ENCODE peak calls at places on chromosomes 6 and 20, in four cellular contexts. U, I, S and X are unnamed samples.

GRCh38 chr6:139881728-139882211 is 507.3 kb upstream of the CITED2 start:
- DNase-seq in U (peak; percentile 53), I (peak; percentile 83), S (no peak), X (peak; percentile 53)

GRCh38 chr20:59020938-59021551 is 1.8 kb downstream of the TUBB1 start:
- DNase-seq in U (peak; percentile 56), I (peak; percentile 30), S (no peak), X (no peak)

GRCh38 chr20:43716123-43716522 is 10.7 kb downstream of the GTSF1L start:
- DNase-seq in U (no peak), I (no peak), S (no peak), X (no peak)

GRCh38 chr6:32843321-32843978 is 397 bp downstream of the PSMB8 start:
- DNase-seq in U (no peak), I (no peak), S (no peak), X (peak; percentile 47)

GRCh38 chr6:29510202-29510601 is 22.4 kb upstream of the MAS1L start:
- DNase-seq in U (no peak), I (peak; percentile 13), S (no peak), X (peak; percentile 24)

GRCh38 chr6:110944681-110945151 is 13.8 kb upstream of the GTF3C6 start:
- DNase-seq in U (peak; percentile 93), I (no peak), S (no peak), X (no peak)

GRCh38 chr6:69848552-69848951 is 17.8 kb upstream of the COL19A1 start:
- DNase-seq in U (no peak), I (no peak), S (no peak), X (no peak)

GRCh38 chr6:65570340-65570739 is 136.7 kb downstream of the EYS start:
- DNase-seq in U (no peak), I (peak; percentile 80), S (no peak), X (no peak)

GRCh38 chr6:148457137-148457842 is 114.7 kb downstream of the SASH1 start:
- DNase-seq in U (peak; percentile 67), I (no peak), S (no peak), X (no peak)

GRCh38 chr6:30060634-30060981 is 457 bp upstream of the POLR1H start:
- DNase-seq in U (peak; percentile 36), I (peak; percentile 43), S (no peak), X (no peak)

GRCh38 chr20:17680128-17680835 is 1.8 kb downstream of the RRBP1 start:
- DNase-seq in U (peak; percentile 71), I (peak; percentile 94), S (no peak), X (no peak)

GRCh38 chr20:52411611-52412010 is 220.0 kb upstream of the ZFP64 start:
- DNase-seq in U (no peak), I (no peak), S (no peak), X (no peak)

GRCh38 chr6:106360410-106360988 is at the start of gene CRYBG1:
- DNase-seq in U (no peak), I (peak; percentile 91), S (peak; percentile 77), X (peak; percentile 95)

GRCh38 chr20:10596726-10597125 is 77.1 kb downstream of the JAG1 start:
- DNase-seq in U (peak; percentile 95), I (no peak), S (no peak), X (no peak)

GRCh38 chr6:87917861-87918260 is 129.8 kb upstream of the SPACA1 start:
- DNase-seq in U (no peak), I (no peak), S (no peak), X (no peak)
- H3K4me1 ChIP-seq in U (no peaks in the 10 kb centered on the region), I (no peaks in the 10 kb centered on the region), S (no peaks in the 10 kb centered on the region), X (no peaks in the 10 kb centered on the region)

GRCh38 chr6:56649053-56649769 is 6.5 kb upstream of the DST start:
- DNase-seq in U (no peak), I (no peak), S (no peak), X (no peak)

GRCh38 chr6:56649782-56650181 is 7.1 kb upstream of the DST start:
- DNase-seq in U (peak; percentile 64), I (no peak), S (no peak), X (no peak)

GRCh38 chr6:56644366-56644765 is 1.7 kb upstream of the DST start:
- DNase-seq in U (no peak), I (no peak), S (no peak), X (no peak)

GRCh38 chr6:56650191-56650590 is 7.5 kb upstream of the DST start:
- DNase-seq in U (no peak), I (no peak), S (no peak), X (no peak)

GRCh38 chr6:56647172-56647762 is 4.6 kb upstream of the DST start:
- DNase-seq in U (no peak), I (no peak), S (no peak), X (no peak)
- H3K56ac ChIP-seq in U (no peak overlapping the region), I (no peak overlapping the region), S (no peak overlapping the region), X (no peak overlapping the region)

GRCh38 chr6:44229376-44230033 is 6.1 kb downstream of the SLC29A1 start:
- DNase-seq in U (no peak), I (no peak), S (no peak), X (no peak)
- H3K4me1 ChIP-seq in U (peaks cover 6% of the 10 kb centered on the region), I (peaks cover 6% of the 10 kb centered on the region), S (peaks cover 9% of the 10 kb centered on the region), X (peaks cover 11% of the 10 kb centered on the region)

DNA sequence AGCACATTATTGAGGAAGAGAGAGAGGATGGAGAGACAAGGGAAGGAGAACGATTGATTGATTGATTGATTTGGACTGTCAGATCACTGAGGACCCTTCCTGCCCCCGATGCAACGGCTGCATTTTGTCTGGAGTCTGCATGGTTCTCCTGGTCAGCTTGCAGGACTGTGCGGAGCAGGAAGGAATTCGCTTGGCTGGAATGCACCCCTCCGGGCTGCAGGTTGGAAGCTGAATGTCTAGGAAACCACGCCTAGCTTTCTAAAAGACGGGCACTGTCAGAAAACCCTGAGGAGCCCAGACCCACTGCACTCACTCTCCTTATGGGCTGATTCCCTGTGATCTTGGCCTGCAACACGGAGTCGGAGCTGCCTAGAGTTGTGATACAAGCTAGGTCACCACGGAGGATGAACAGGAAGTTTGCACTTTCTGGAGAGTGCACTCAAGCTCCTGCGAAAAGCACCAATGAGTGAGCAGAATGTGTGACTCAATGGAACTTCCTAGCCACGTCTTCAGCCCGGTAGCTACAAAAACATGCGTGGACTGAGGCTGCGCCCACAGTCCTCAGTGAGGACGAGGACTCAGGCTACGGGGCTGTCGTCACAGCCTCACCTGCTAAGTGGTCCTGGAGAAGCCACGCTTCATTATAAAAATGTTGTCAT is 14.4 kb downstream of the DACT2 start:
- DNase-seq in U (no peak), I (no peak), S (no peak), X (no peak)
- H3K56ac ChIP-seq in U (no peak overlapping the region), I (no peak overlapping the region), S (no peak overlapping the region), X (no peak overlapping the region)

DNA sequence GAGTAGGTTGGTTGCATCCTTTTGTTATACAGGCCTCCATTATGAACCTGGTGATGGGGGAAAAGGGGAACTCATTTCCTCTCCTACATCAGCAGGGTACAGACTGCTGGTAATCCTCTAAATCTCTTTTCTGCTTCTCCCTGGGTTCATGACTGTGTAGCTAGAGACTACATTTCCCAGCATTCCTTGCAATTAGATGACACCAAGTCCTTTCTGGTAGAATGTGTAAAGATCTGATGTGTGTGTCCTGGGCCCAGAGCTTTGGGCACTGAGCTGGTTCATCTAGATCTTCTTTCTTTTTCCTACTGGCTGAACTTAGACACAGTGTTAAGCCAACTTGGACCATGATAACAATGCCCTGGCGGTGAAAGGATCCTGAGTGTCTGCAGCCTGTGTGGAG is 104.7 kb upstream of the IFNGR1 start:
- DNase-seq in U (no peak), I (peak; percentile 77), S (no peak), X (no peak)
- H3K4me1 ChIP-seq in U (no peaks in the 10 kb centered on the region), I (no peaks in the 10 kb centered on the region), S (peaks cover 2% of the 10 kb centered on the region), X (peaks cover 3% of the 10 kb centered on the region)

GRCh38 chr6:7147051-7147671 is 39.4 kb downstream of the RREB1 start:
- DNase-seq in U (no peak), I (no peak), S (no peak), X (no peak)
- H3K56ac ChIP-seq in U (peak overlapping the region; percentile 78), I (peak overlapping the region; percentile 17), S (no peak overlapping the region), X (no peak overlapping the region)